ENCODE peak calls at places on chromosomes 4 and X, in ten cellular contexts. Z is IMR-90, G is foreskin fibroblast, D is tibial nerve, W is sigmoid colon, T is endothelial cell of umbilical vein, F is A549, Y is pancreas, E is fibroblast of mammary gland, K is HCT116. B is an unnamed sample.

GRCh38 chr4:58507079-58507478 is 1396.9 kb upstream of the IGFBP7 start:
- DNase-seq in Z (no peak), G (no peak), D (no peak), W (no peak), T (no peak), F (no peak), Y (no peak), E (no peak), K (no peak), B (no peak)

GRCh38 chr4:129014566-129015509 is 78.5 kb downstream of the SCLT1 start:
- DNase-seq in Z (peak; percentile 14), G (peak; percentile 6), D (no peak), W (no peak), T (no peak), F (no peak), Y (no peak), E (no peak), K (no peak), B (no peak)

GRCh38 chr4:76105652-76106051 is 31.1 kb downstream of the ART3 start:
- DNase-seq in Z (no peak), G (no peak), D (no peak), W (no peak), T (no peak), F (no peak), Y (no peak), E (no peak), K (no peak), B (no peak)

GRCh38 chr4:829761-830655 is 4.1 kb upstream of the CPLX1 start:
- DNase-seq in Z (no peak), G (no peak), D (no peak), W (peak; percentile 53), T (no peak), F (no peak), Y (peak; percentile 12), E (no peak), K (no peak), B (no peak)

GRCh38 chrX:49993661-49994060 is 71.3 kb downstream of the CLCN5 start:
- DNase-seq in Z (no peak), G (no peak), D (no peak), W (no peak), T (no peak), F (no peak), Y (no peak), E (no peak), K (no peak), B (no peak)

GRCh38 chr4:136458326-136458725 is 1074.0 kb downstream of the PCDH18 start:
- DNase-seq in Z (no peak), G (no peak), D (no peak), W (no peak), T (no peak), F (no peak), Y (no peak), E (no peak), K (no peak), B (no peak)

GRCh38 chr4:178963646-178964045 is 1521.4 kb upstream of the AGA start:
- DNase-seq in Z (no peak), G (no peak), D (no peak), W (no peak), T (no peak), F (no peak), Y (no peak), E (no peak), K (no peak), B (no peak)

GRCh38 chr4:1402021-1402515 is 4.2 kb downstream of the NKX1-1 start:
- DNase-seq in Z (no peak), G (no peak), D (no peak), W (peak; percentile 38), T (no peak), F (no peak), Y (peak; percentile 11), E (no peak), K (no peak), B (no peak)

GRCh38 chrX:118730500-118731247 is 3.3 kb downstream of the IL13RA1 start:
- DNase-seq in Z (peak; percentile 85), G (peak; percentile 87), D (no peak), W (no peak), T (peak; percentile 67), F (no peak), Y (no peak), E (peak; percentile 93), K (no peak), B (no peak)

GRCh38 chr4:124199185-124199584 is 513.3 kb downstream of the ANKRD50 start:
- DNase-seq in Z (no peak), G (no peak), D (no peak), W (no peak), T (no peak), F (no peak), Y (no peak), E (no peak), K (no peak), B (no peak)

GRCh38 chrX:115058276-115058675 is 40.9 kb upstream of the IL13RA2 start:
- DNase-seq in Z (peak; percentile 91), G (peak; percentile 81), D (no peak), W (peak; percentile 58), T (peak; percentile 72), F (no peak), Y (no peak), E (peak; percentile 94), K (no peak), B (no peak)

GRCh38 chr4:152054731-152055130 is 293.9 kb upstream of the GATB start:
- DNase-seq in Z (no peak), G (no peak), D (no peak), W (no peak), T (no peak), F (no peak), Y (no peak), E (no peak), K (no peak), B (no peak)

GRCh38 chr4:42460043-42460442 is 62.8 kb downstream of the SHISA3 start:
- DNase-seq in Z (no peak), G (no peak), D (no peak), W (no peak), T (no peak), F (no peak), Y (peak; percentile 42), E (no peak), K (no peak), B (no peak)

GRCh38 chrX:25125483-25125882 is 109.7 kb upstream of the ARX start:
- DNase-seq in Z (no peak), G (no peak), D (no peak), W (no peak), T (no peak), F (no peak), Y (no peak), E (no peak), K (no peak), B (no peak)

GRCh38 chr4:80173841-80174240 is 23.5 kb upstream of the PRDM8 start:
- DNase-seq in Z (peak; percentile 64), G (peak; percentile 66), D (no peak), W (no peak), T (no peak), F (no peak), Y (no peak), E (peak; percentile 84), K (no peak), B (no peak)

GRCh38 chr4:80171251-80171650 is 26.1 kb upstream of the PRDM8 start:
- DNase-seq in Z (peak; percentile 62), G (peak; percentile 68), D (no peak), W (no peak), T (no peak), F (no peak), Y (no peak), E (peak; percentile 80), K (no peak), B (no peak)

GRCh38 chr4:80171656-80172055 is 25.6 kb upstream of the PRDM8 start:
- DNase-seq in Z (no peak), G (no peak), D (no peak), W (no peak), T (no peak), F (no peak), Y (no peak), E (peak; percentile 45), K (no peak), B (no peak)

GRCh38 chr4:80172203-80172602 is 25.1 kb upstream of the PRDM8 start:
- DNase-seq in Z (no peak), G (no peak), D (no peak), W (no peak), T (no peak), F (no peak), Y (no peak), E (no peak), K (no peak), B (no peak)

GRCh38 chr4:80173387-80173786 is 23.9 kb upstream of the PRDM8 start:
- DNase-seq in Z (peak; percentile 88), G (peak; percentile 89), D (no peak), W (no peak), T (peak; percentile 76), F (no peak), Y (no peak), E (peak; percentile 93), K (no peak), B (no peak)
- H3K4me3 ChIP-seq in Z (no peak overlapping the region), G (no peak overlapping the region), D (no peak overlapping the region), W (no peak overlapping the region), T (no peak overlapping the region), F (no peak overlapping the region), Y (no peak overlapping the region), E (no peak overlapping the region), K (no peak overlapping the region), B (no peak overlapping the region)

GRCh38 chrX:68196939-68197791 is 236.1 kb downstream of the OPHN1 start:
- DNase-seq in Z (peak; percentile 57), G (peak; percentile 60), D (peak; percentile 35), W (no peak), T (peak; percentile 53), F (peak; percentile 71), Y (peak; percentile 31), E (peak; percentile 53), K (peak; percentile 37), B (peak; percentile 14)
- TF ChIP-seq CTCF in Z (peak; percentile 82), G (peak; percentile 31), D (peak; percentile 62), W (peak; percentile 38), T (peak; percentile 57), F (peak; percentile 82), Y (peak; percentile 66), E (peak; percentile 81), K (peak; percentile 60), B (peak; percentile 73)

GRCh38 chr4:180449395-180449956 is 1793.7 kb upstream of the TENM3 start:
- DNase-seq in Z (peak; percentile 21), G (no peak), D (no peak), W (no peak), T (no peak), F (peak; percentile 56), Y (no peak), E (no peak), K (peak; percentile 66), B (no peak)
- H3K4me3 ChIP-seq in Z (no peak overlapping the region), G (no peak overlapping the region), D (no peak overlapping the region), W (no peak overlapping the region), T (no peak overlapping the region), F (no peak overlapping the region), Y (no peak overlapping the region), E (no peak overlapping the region), K (peak overlapping the region; percentile 56), B (no peak overlapping the region)

DNA sequence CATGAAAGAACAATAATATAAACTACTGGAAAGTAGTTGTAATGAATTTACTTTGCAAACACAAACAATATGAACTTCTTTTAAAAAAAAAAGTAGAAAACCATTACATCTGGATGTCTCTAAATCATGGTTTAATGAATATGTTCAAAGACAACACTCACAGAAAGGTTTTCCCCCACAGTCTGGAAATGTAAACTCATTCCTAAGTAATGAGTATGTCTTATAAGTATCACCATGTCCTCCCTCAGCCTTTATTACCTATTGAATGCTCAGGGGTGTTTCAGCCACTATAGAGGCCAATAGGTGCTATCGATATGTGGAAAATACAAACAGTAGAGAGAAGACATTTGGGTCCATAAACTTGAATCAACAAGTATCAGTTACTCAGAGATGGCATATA is 186.7 kb downstream of the PALLD start:
- DNase-seq in Z (peak; percentile 79), G (peak; percentile 60), D (no peak), W (no peak), T (no peak), F (no peak), Y (no peak), E (peak; percentile 42), K (no peak), B (no peak)
- TF ChIP-seq CTCF in Z (no peak), G (no peak), D (no peak), W (no peak), T (no peak), F (no peak), Y (no peak), E (no peak), K (no peak), B (no peak)